ENCODE peak calls at places on chromosomes 1 and 21, in five cellular contexts. G is H1, F is K562, O is HepG2, Z is GM12878. H is an unnamed sample.

GRCh38 chr1:41722184-41722583 is 196.5 kb downstream of the HIVEP3 start:
- DNase-seq in G (no peak), F (no peak), O (no peak), Z (no peak), H (no peak)

GRCh38 chr1:31955917-31956736 is 18.0 kb upstream of the PTP4A2 start:
- DNase-seq in G (no peak), F (peak), O (peak), Z (peak), H (peak)

GRCh38 chr1:218620956-218621355 is 275.8 kb downstream of the TGFB2 start:
- DNase-seq in G (no peak), F (no peak), O (peak), Z (no peak), H (no peak)

GRCh38 chr21:26469789-26470188 is 103.3 kb downstream of the CYYR1 start:
- DNase-seq in G (no peak), F (no peak), O (no peak), Z (no peak), H (no peak)

GRCh38 chr1:209363112-209363511 is 220.4 kb upstream of the CAMK1G start:
- DNase-seq in G (no peak), F (no peak), O (no peak), Z (no peak), H (no peak)

GRCh38 chr1:14149431-14149830 is 449.1 kb upstream of the KAZN start:
- DNase-seq in G (no peak), F (peak), O (no peak), Z (no peak), H (peak)

GRCh38 chr21:32382108-32382601 is 10.7 kb downstream of the URB1 start:
- DNase-seq in G (no peak), F (no peak), O (no peak), Z (no peak), H (no peak)

GRCh38 chr1:159591981-159592380 is 4.4 kb downstream of the APCS start:
- DNase-seq in G (no peak), F (no peak), O (no peak), Z (no peak), H (no peak)

GRCh38 chr1:217425528-217425927 is 205.4 kb downstream of the GPATCH2 start:
- DNase-seq in G (no peak), F (no peak), O (no peak), Z (no peak), H (no peak)

GRCh38 chr1:214446772-214447556 is 104.4 kb downstream of the PTPN14 start:
- DNase-seq in G (peak), F (no peak), O (peak), Z (no peak), H (peak)

GRCh38 chr1:230501845-230502244 is 75.7 kb upstream of the PGBD5 start:
- DNase-seq in G (no peak), F (no peak), O (no peak), Z (no peak), H (no peak)

GRCh38 chr1:15885701-15886612 is 38.5 kb downstream of the SPEN start:
- DNase-seq in G (peak), F (peak), O (peak), Z (peak), H (peak)

GRCh38 chr1:208206092-208206698 is 38.0 kb downstream of the PLXNA2 start:
- DNase-seq in G (no peak), F (no peak), O (no peak), Z (no peak), H (no peak)

GRCh38 chr1:8671313-8671917 is 146.0 kb downstream of the RERE start:
- DNase-seq in G (no peak), F (peak), O (peak), Z (no peak), H (peak)

DNA sequence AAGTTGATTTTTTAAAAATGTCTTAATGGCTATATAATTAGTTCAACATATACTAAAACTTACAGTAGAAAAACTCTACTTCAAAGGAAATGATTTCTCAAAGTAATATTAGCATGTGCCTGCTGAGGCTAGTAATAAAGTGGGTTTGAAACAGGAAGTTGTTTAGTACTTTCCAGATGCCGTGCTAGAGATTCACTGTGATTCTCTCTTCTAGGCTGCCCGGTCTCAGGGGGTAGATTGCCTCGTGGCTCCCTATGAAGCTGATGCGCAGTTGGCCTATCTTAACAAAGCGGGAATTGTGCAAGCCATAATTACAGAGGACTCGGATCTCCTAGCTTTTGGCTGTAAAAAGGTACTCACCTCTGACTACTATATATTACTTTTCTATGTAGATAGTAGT is 9.1 kb downstream of the EXO1 start:
- DNase-seq in G (no peak), F (no peak), O (no peak), Z (no peak), H (no peak)
- H2AFZ ChIP-seq in G (no peak), F (no peak), O (no peak), Z (no peak), H (no peak)

GRCh38 chr1:2391385-2392070 is at the start of the genes MORN1 and RER1:
- DNase-seq in G (peak), F (peak), O (peak), Z (peak), H (peak)
- TF ChIP-seq SP1 in G (peak), F (peak), O (peak), Z (peak), H (peak)

DNA sequence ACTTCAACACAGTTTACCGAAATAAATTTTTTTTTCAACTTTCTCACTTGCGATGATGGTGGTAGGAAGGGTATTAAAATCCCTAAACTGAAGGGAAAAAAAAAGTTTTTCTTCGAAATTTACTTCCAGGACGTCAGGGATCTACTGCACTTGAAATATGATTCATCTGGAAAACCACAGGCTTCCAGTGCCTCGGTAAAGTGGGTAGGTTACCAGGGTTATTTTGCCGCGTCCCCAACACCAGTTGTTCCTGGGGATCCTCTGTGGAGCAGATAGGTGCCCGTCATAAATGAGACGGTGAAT is 794 bp downstream of the RABIF start:
- DNase-seq in G (no peak), F (no peak), O (no peak), Z (peak), H (peak)
- H2AFZ ChIP-seq in G (no peak), F (peak), O (no peak), Z (peak), H (no peak)

GRCh38 chr21:37449302-37449937 is 82.8 kb downstream of the DYRK1A start:
- DNase-seq in G (no peak), F (no peak), O (no peak), Z (no peak), H (no peak)

GRCh38 chr21:37447288-37447936 is 80.8 kb downstream of the DYRK1A start:
- DNase-seq in G (no peak), F (no peak), O (no peak), Z (no peak), H (no peak)

GRCh38 chr21:37446552-37446951 is 80.0 kb downstream of the DYRK1A start:
- DNase-seq in G (no peak), F (no peak), O (no peak), Z (no peak), H (no peak)

GRCh38 chr21:37445228-37445627 is 78.7 kb downstream of the DYRK1A start:
- DNase-seq in G (no peak), F (no peak), O (no peak), Z (no peak), H (no peak)

GRCh38 chr21:37443683-37444082 is 77.1 kb downstream of the DYRK1A start:
- DNase-seq in G (no peak), F (no peak), O (no peak), Z (no peak), H (no peak)
- TF ChIP-seq SP1 in G (no peak), F (no peak), O (no peak), Z (no peak), H (no peak)

GRCh38 chr1:183590225-183591191 is at the start of gene NCF2:
- DNase-seq in G (no peak), F (no peak), O (no peak), Z (peak), H (no peak)
- H2AFZ ChIP-seq in G (peak), F (no peak), O (no peak), Z (peak), H (no peak)

GRCh38 chr1:235078927-235079381 is 49.7 kb downstream of the TOMM20 start:
- DNase-seq in G (no peak), F (no peak), O (no peak), Z (no peak), H (peak)
- TF ChIP-seq SP1 in G (no peak), F (no peak), O (no peak), Z (no peak), H (no peak)

GRCh38 chr1:220046052-220046930 is at the start of gene EPRS1:
- DNase-seq in G (peak), F (peak), O (peak), Z (peak), H (peak)

GRCh38 chr1:220040028-220040596 is 6.2 kb downstream of the EPRS1 start:
- DNase-seq in G (no peak), F (no peak), O (no peak), Z (no peak), H (no peak)

GRCh38 chr1:220043646-220044045 is 2.7 kb downstream of the EPRS1 start:
- DNase-seq in G (no peak), F (no peak), O (no peak), Z (no peak), H (no peak)

GRCh38 chr1:220044683-220045355 is 1.5 kb downstream of the EPRS1 start:
- DNase-seq in G (no peak), F (no peak), O (peak), Z (no peak), H (no peak)

GRCh38 chr1:220045356-220046051 is 801 bp downstream of the EPRS1 start:
- DNase-seq in G (no peak), F (peak), O (peak), Z (no peak), H (no peak)
- H2AFZ ChIP-seq in G (peak), F (peak), O (peak), Z (peak), H (no peak)